ENCODE peak calls at places on chromosomes 2 and 18, in five cellular contexts. One of them, this sample, is unnamed.

GRCh38 chr18:36692331-36692730 is 136.5 kb downstream of the TPGS2 start:
- DNase-seq in mesendoderm: no peak
- DNase-seq in H9: no peak
- DNase-seq in neuronal stem cell: no peak
- DNase-seq in trophoblast cell: no peak
- DNase-seq in this sample: peak

GRCh38 chr2:8307779-8308178 is 374.1 kb upstream of the ID2 start:
- DNase-seq in mesendoderm: no peak
- DNase-seq in H9: no peak
- DNase-seq in neuronal stem cell: no peak
- DNase-seq in trophoblast cell: no peak
- DNase-seq in this sample: no peak

GRCh38 chr2:42959148-42959992 is 167.0 kb upstream of the HAAO start:
- DNase-seq in mesendoderm: no peak
- DNase-seq in H9: no peak
- DNase-seq in neuronal stem cell: no peak
- DNase-seq in trophoblast cell: no peak
- DNase-seq in this sample: peak

GRCh38 chr18:24763765-24764548 is 303.5 kb downstream of the HRH4 start:
- DNase-seq in mesendoderm: no peak
- DNase-seq in H9: no peak
- DNase-seq in neuronal stem cell: no peak
- DNase-seq in trophoblast cell: no peak
- DNase-seq in this sample: peak

GRCh38 chr2:163553601-163554000 is 182.2 kb downstream of the FIGN start:
- DNase-seq in mesendoderm: no peak
- DNase-seq in H9: no peak
- DNase-seq in neuronal stem cell: no peak
- DNase-seq in trophoblast cell: no peak
- DNase-seq in this sample: no peak

GRCh38 chr2:157413342-157414035 is 30.4 kb downstream of the CYTIP start:
- DNase-seq in mesendoderm: no peak
- DNase-seq in H9: no peak
- DNase-seq in neuronal stem cell: no peak
- DNase-seq in trophoblast cell: no peak
- DNase-seq in this sample: no peak

GRCh38 chr2:71930073-71930681 is 217.5 kb downstream of the CYP26B1 start:
- DNase-seq in mesendoderm: no peak
- DNase-seq in H9: peak
- DNase-seq in neuronal stem cell: no peak
- DNase-seq in trophoblast cell: no peak
- DNase-seq in this sample: no peak

GRCh38 chr2:106156305-106157288 is 37.5 kb downstream of the UXS1 start:
- DNase-seq in mesendoderm: no peak
- DNase-seq in H9: no peak
- DNase-seq in neuronal stem cell: no peak
- DNase-seq in trophoblast cell: no peak
- DNase-seq in this sample: peak

GRCh38 chr2:188664391-188664790 is 309.8 kb upstream of the COL3A1 start:
- DNase-seq in mesendoderm: no peak
- DNase-seq in H9: no peak
- DNase-seq in neuronal stem cell: no peak
- DNase-seq in trophoblast cell: no peak
- DNase-seq in this sample: no peak

GRCh38 chr2:53632714-53633113 is 134.9 kb upstream of the CHAC2 start:
- DNase-seq in mesendoderm: no peak
- DNase-seq in H9: no peak
- DNase-seq in neuronal stem cell: no peak
- DNase-seq in trophoblast cell: peak
- DNase-seq in this sample: peak

GRCh38 chr18:43587538-43588153 is 310.4 kb upstream of the SYT4 start:
- DNase-seq in mesendoderm: peak
- DNase-seq in H9: no peak
- DNase-seq in neuronal stem cell: peak
- DNase-seq in trophoblast cell: peak
- DNase-seq in this sample: peak

GRCh38 chr2:239264838-239265651 is 135.8 kb downstream of the HDAC4 start:
- DNase-seq in mesendoderm: peak
- DNase-seq in H9: no peak
- DNase-seq in neuronal stem cell: no peak
- DNase-seq in trophoblast cell: peak
- DNase-seq in this sample: peak

GRCh38 chr2:129396980-129397599 is 582.4 kb upstream of the RAB6C start:
- DNase-seq in mesendoderm: peak
- DNase-seq in H9: peak
- DNase-seq in neuronal stem cell: peak
- DNase-seq in trophoblast cell: peak
- DNase-seq in this sample: no peak

GRCh38 chr18:67875936-67876335 is 359.4 kb upstream of the DSEL start:
- DNase-seq in mesendoderm: no peak
- DNase-seq in H9: no peak
- DNase-seq in neuronal stem cell: no peak
- DNase-seq in trophoblast cell: no peak
- DNase-seq in this sample: peak

GRCh38 chr2:4507706-4508105 is 804.3 kb downstream of the DCDC2C start:
- DNase-seq in mesendoderm: peak
- DNase-seq in H9: no peak
- DNase-seq in neuronal stem cell: no peak
- DNase-seq in trophoblast cell: no peak
- DNase-seq in this sample: no peak

GRCh38 chr2:67046568-67046967 is 350.6 kb upstream of the ETAA1 start:
- DNase-seq in mesendoderm: no peak
- DNase-seq in H9: no peak
- DNase-seq in neuronal stem cell: no peak
- DNase-seq in trophoblast cell: no peak
- DNase-seq in this sample: no peak

GRCh38 chr2:18410543-18410942 is 149.9 kb downstream of the RDH14 start:
- DNase-seq in mesendoderm: no peak
- DNase-seq in H9: no peak
- DNase-seq in neuronal stem cell: no peak
- DNase-seq in trophoblast cell: no peak
- DNase-seq in this sample: no peak

GRCh38 chr18:60027397-60027796 is 127.6 kb downstream of the PMAIP1 start:
- DNase-seq in mesendoderm: no peak
- DNase-seq in H9: no peak
- DNase-seq in neuronal stem cell: no peak
- DNase-seq in trophoblast cell: peak
- DNase-seq in this sample: no peak

GRCh38 chr2:8600456-8600855 is 81.4 kb upstream of the ID2 start:
- DNase-seq in mesendoderm: no peak
- DNase-seq in H9: no peak
- DNase-seq in neuronal stem cell: no peak
- DNase-seq in trophoblast cell: no peak
- DNase-seq in this sample: no peak

GRCh38 chr2:121858406-121858805 is 103.0 kb downstream of the TSN start:
- DNase-seq in mesendoderm: no peak
- DNase-seq in H9: no peak
- DNase-seq in neuronal stem cell: no peak
- DNase-seq in trophoblast cell: no peak
- DNase-seq in this sample: peak

GRCh38 chr2:231554748-231555545 is 24.7 kb upstream of the NMUR1 start:
- DNase-seq in mesendoderm: no peak
- DNase-seq in H9: no peak
- DNase-seq in neuronal stem cell: no peak
- DNase-seq in trophoblast cell: no peak
- DNase-seq in this sample: peak

GRCh38 chr2:65024149-65024829 is 31.9 kb upstream of the CEP68 start:
- DNase-seq in mesendoderm: peak
- DNase-seq in H9: no peak
- DNase-seq in neuronal stem cell: no peak
- DNase-seq in trophoblast cell: no peak
- DNase-seq in this sample: peak

GRCh38 chr2:172081248-172082022 is 3.9 kb upstream of the DLX1 start:
- DNase-seq in mesendoderm: peak
- DNase-seq in H9: peak
- DNase-seq in neuronal stem cell: peak
- DNase-seq in trophoblast cell: no peak
- DNase-seq in this sample: no peak

GRCh38 chr2:28602136-28602660 is 106.3 kb downstream of the PLB1 start:
- DNase-seq in mesendoderm: no peak
- DNase-seq in H9: no peak
- DNase-seq in neuronal stem cell: no peak
- DNase-seq in trophoblast cell: no peak
- DNase-seq in this sample: no peak

GRCh38 chr2:28600176-28600575 is 104.3 kb downstream of the PLB1 start:
- DNase-seq in mesendoderm: no peak
- DNase-seq in H9: no peak
- DNase-seq in neuronal stem cell: no peak
- DNase-seq in trophoblast cell: no peak
- DNase-seq in this sample: no peak

GRCh38 chr2:28603821-28604220 is 108.0 kb downstream of the PLB1 start:
- DNase-seq in mesendoderm: no peak
- DNase-seq in H9: no peak
- DNase-seq in neuronal stem cell: no peak
- DNase-seq in trophoblast cell: no peak
- DNase-seq in this sample: no peak

GRCh38 chr2:28602751-28603639 is 107.1 kb downstream of the PLB1 start:
- DNase-seq in mesendoderm: no peak
- DNase-seq in H9: no peak
- DNase-seq in neuronal stem cell: no peak
- DNase-seq in trophoblast cell: no peak
- DNase-seq in this sample: no peak

DNA sequence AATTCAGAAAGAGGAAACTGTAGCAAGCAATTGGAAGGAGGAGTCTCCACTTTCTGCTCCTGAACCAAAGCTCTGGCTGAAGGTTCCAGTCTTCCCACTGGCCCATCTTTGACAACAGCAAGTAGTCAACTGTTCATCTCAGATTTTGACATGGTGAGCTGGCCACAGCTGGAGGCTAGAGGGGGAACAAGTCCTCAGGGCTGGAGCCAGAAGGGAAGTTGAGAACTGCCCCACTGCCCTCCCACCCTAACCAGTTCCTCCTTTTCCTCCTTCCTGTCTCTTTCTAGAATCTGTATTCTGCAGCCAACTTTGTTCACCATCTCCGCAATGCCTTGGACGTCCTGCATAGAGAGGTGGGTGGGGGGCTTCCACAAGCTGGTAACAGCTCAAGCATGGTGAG is 105.8 kb downstream of the PLB1 start:
- DNase-seq in mesendoderm: no peak
- DNase-seq in H9: no peak
- DNase-seq in neuronal stem cell: no peak
- DNase-seq in trophoblast cell: no peak
- DNase-seq in this sample: no peak
- H2AK5ac ChIP-seq in mesendoderm: no peak
- H2AK5ac ChIP-seq in H9: no peak
- H2AK5ac ChIP-seq in neuronal stem cell: no peak
- H2AK5ac ChIP-seq in trophoblast cell: no peak
- H2AK5ac ChIP-seq in this sample: peak

GRCh38 chr2:13492262-13492661 is 775.5 kb downstream of the TRIB2 start:
- DNase-seq in mesendoderm: no peak
- DNase-seq in H9: no peak
- DNase-seq in neuronal stem cell: no peak
- DNase-seq in trophoblast cell: no peak
- DNase-seq in this sample: no peak

DNA sequence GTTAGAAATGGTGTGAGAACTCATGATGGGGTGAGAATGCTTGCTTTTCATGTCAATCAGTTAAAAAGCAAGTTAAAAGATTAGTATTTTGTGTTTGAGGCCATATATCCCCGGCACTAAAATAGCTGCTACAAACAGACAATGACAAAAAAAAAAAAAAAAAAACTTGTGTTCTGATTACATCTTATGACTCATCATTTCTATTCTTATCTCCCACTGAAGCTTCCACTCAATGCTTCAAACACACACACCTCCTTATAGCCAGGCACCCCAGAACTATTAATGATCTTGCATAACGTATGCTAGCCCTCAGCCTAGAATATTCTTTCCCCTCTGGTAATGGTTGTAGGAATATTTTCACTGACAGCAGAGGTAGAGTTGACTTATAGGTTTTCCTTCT is 778.3 kb downstream of the TRIB2 start:
- DNase-seq in mesendoderm: no peak
- DNase-seq in H9: no peak
- DNase-seq in neuronal stem cell: no peak
- DNase-seq in trophoblast cell: no peak
- DNase-seq in this sample: no peak
- H2AK5ac ChIP-seq in mesendoderm: no peak
- H2AK5ac ChIP-seq in H9: no peak
- H2AK5ac ChIP-seq in neuronal stem cell: no peak
- H2AK5ac ChIP-seq in trophoblast cell: no peak
- H2AK5ac ChIP-seq in this sample: no peak

GRCh38 chr2:100662866-100663265 is 100.1 kb downstream of the PDCL3 start:
- DNase-seq in mesendoderm: no peak
- DNase-seq in H9: no peak
- DNase-seq in neuronal stem cell: no peak
- DNase-seq in trophoblast cell: no peak
- DNase-seq in this sample: no peak

GRCh38 chr2:100667801-100668200 is 105.0 kb downstream of the PDCL3 start:
- DNase-seq in mesendoderm: no peak
- DNase-seq in H9: no peak
- DNase-seq in neuronal stem cell: no peak
- DNase-seq in trophoblast cell: no peak
- DNase-seq in this sample: no peak

GRCh38 chr2:100664021-100664755 is 101.4 kb downstream of the PDCL3 start:
- DNase-seq in mesendoderm: no peak
- DNase-seq in H9: no peak
- DNase-seq in neuronal stem cell: no peak
- DNase-seq in trophoblast cell: no peak
- DNase-seq in this sample: no peak

GRCh38 chr2:100666996-100667395 is 104.2 kb downstream of the PDCL3 start:
- DNase-seq in mesendoderm: no peak
- DNase-seq in H9: no peak
- DNase-seq in neuronal stem cell: no peak
- DNase-seq in trophoblast cell: peak
- DNase-seq in this sample: no peak

GRCh38 chr2:100664756-100665101 is 101.9 kb downstream of the PDCL3 start:
- DNase-seq in mesendoderm: no peak
- DNase-seq in H9: no peak
- DNase-seq in neuronal stem cell: no peak
- DNase-seq in trophoblast cell: no peak
- DNase-seq in this sample: no peak
- H2AK5ac ChIP-seq in mesendoderm: no peak
- H2AK5ac ChIP-seq in H9: no peak
- H2AK5ac ChIP-seq in neuronal stem cell: no peak
- H2AK5ac ChIP-seq in trophoblast cell: no peak
- H2AK5ac ChIP-seq in this sample: no peak

DNA sequence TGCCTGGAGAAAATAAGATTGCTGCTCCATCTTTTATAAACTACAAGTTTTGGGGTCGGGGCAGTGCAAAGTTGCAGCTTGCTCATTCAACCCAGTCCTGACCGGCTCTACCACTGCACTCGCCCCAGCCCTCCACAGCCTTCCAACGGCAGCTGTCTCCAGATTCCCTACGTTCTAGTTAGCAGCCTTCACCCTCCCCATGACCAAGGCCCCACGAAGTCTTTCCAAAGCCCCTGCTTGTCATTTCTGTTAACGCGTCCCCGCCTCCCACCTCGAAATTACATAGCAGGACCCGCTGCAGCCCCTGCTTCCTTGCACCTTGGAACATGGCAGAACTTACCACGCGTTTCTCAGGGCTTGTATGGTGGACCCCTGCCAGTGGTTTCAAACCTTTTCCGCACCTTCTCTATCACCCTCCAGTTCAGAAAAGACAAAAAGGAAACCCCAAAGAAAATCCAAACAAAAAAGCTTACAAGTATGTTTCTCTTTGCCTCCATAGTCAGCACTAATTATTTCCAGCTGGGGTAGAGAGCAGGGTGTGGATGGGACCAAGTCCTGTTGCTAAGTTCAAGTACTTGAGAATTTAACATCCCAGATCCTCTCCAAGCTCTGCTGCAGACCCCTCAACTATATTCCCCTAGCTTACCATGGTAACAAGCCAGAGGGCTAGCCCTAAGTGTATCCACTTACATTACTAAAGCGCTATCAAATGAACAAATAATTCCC is 161.5 kb downstream of the TGIF1 start:
- DNase-seq in mesendoderm: no peak
- DNase-seq in H9: no peak
- DNase-seq in neuronal stem cell: no peak
- DNase-seq in trophoblast cell: no peak
- DNase-seq in this sample: peak
- H2AK5ac ChIP-seq in mesendoderm: no peak
- H2AK5ac ChIP-seq in H9: no peak
- H2AK5ac ChIP-seq in neuronal stem cell: no peak
- H2AK5ac ChIP-seq in trophoblast cell: no peak
- H2AK5ac ChIP-seq in this sample: peak